ENCODE peak calls at places on chromosomes 2 and 18, in four cellular contexts. E is posterior cingulate gyrus; O is globus pallidus; S is CD4-positive, CD25-positive, alpha-beta regulatory T cell. V is an unnamed sample.

GRCh38 chr2:64133828-64134227 is 10.4 kb downstream of the PELI1 start:
- DNase-seq in O (no peak), E (no peak), S (no peak), V (no peak)

GRCh38 chr2:148549001-148549400 is 95.5 kb upstream of the EPC2 start:
- DNase-seq in S (no peak), O (no peak), E (no peak), V (no peak)

GRCh38 chr2:1707771-1708351 is 36.5 kb downstream of the PXDN start:
- DNase-seq in E (peak), S (no peak), O (peak), V (peak)

GRCh38 chr18:27948981-27949380 is 227.9 kb downstream of the CDH2 start:
- DNase-seq in S (no peak), E (no peak), O (no peak), V (no peak)

GRCh38 chr18:46366977-46367376 is 262.8 kb downstream of the HAUS1 start:
- DNase-seq in E (no peak), S (no peak), O (no peak), V (no peak)

GRCh38 chr2:11389048-11389413 is 44.6 kb upstream of the ROCK2 start:
- DNase-seq in O (no peak), S (no peak), E (no peak), V (no peak)

GRCh38 chr2:224691563-224691962 is 24.6 kb downstream of the CCDC195 start:
- DNase-seq in S (no peak), O (no peak), E (no peak), V (no peak)

GRCh38 chr18:61817086-61817485 is 75.7 kb downstream of the RNF152 start:
- DNase-seq in S (no peak), E (no peak), O (no peak), V (no peak)

GRCh38 chr2:217622205-217622621 is 380.6 kb downstream of the TNS1 start:
- DNase-seq in E (peak), O (peak), S (no peak), V (peak)

GRCh38 chr2:27123302-27124150 is at the start of gene ABHD1:
- DNase-seq in E (peak), S (peak), O (peak), V (peak)

V was measured in T47D.